ENCODE peak calls at places on chromosomes 3 and 15, in ten cellular contexts. Q, H, I, R, M, J, L, Z, U and W are unnamed samples. For H3K4me1 and H3K9me3, the result is how much of the 10 kb centered on the place peaks cover.

GRCh38 chr15:49154799-49155109 is 645 bp downstream of the COPS2 start:
- DNase-seq in Q (no peak), H (no peak), I (no peak), R (no peak), M (no peak), J (no peak), L (no peak), Z (no peak), U (peak), W (no peak)

GRCh38 chr15:48866141-48866563 is 11.8 kb upstream of the EID1 start:
- DNase-seq in Q (no peak), H (peak), I (no peak), R (peak), M (no peak), J (peak), L (no peak), Z (no peak), U (no peak), W (no peak)

GRCh38 chr3:16741103-16741758 is 136.0 kb upstream of the DAZL start:
- DNase-seq in Q (no peak), H (peak), I (no peak), R (peak), M (no peak), J (peak), L (no peak), Z (no peak), U (no peak), W (no peak)

GRCh38 chr15:52787549-52788098 is 2.5 kb downstream of the ONECUT1 start:
- DNase-seq in Q (no peak), H (no peak), I (no peak), R (no peak), M (no peak), J (no peak), L (no peak), Z (no peak), U (no peak), W (no peak)

GRCh38 chr3:141487419-141488345 is 855 bp downstream of the RASA2 start:
- DNase-seq in Q (peak), H (peak), I (peak), R (peak), M (peak), J (peak), L (peak), Z (peak), U (peak), W (peak)

GRCh38 chr15:80991446-80991845 is 1.8 kb upstream of the MESD start:
- DNase-seq in Q (peak), H (peak), I (peak), R (no peak), M (no peak), J (peak), L (peak), Z (peak), U (no peak), W (no peak)

GRCh38 chr3:188978772-188979171 is 193.0 kb upstream of the TPRG1 start:
- DNase-seq in Q (no peak), H (peak), I (no peak), R (peak), M (no peak), J (peak), L (no peak), Z (no peak), U (peak), W (no peak)

GRCh38 chr15:35603298-35603697 is 57.3 kb upstream of the DPH6 start:
- DNase-seq in Q (no peak), H (peak), I (no peak), R (peak), M (no peak), J (peak), L (no peak), Z (no peak), U (no peak), W (no peak)

GRCh38 chr15:40511093-40511471 is 40.3 kb downstream of the CHST14 start:
- DNase-seq in Q (no peak), H (no peak), I (no peak), R (no peak), M (no peak), J (no peak), L (no peak), Z (no peak), U (no peak), W (no peak)
- H3K4me3 ChIP-seq in Q (peak), H (peak), I (peak), R (peak), M (peak), J (peak), L (peak), Z (peak), U (peak), W (no peak)

GRCh38 chr15:77421370-77421700 is 647 bp downstream of the HMG20A start:
- DNase-seq in Q (no peak), H (no peak), I (peak), R (no peak), M (peak), J (peak), L (no peak), Z (no peak), U (peak), W (no peak)

GRCh38 chr15:77426377-77426776 is 5.7 kb downstream of the HMG20A start:
- DNase-seq in Q (no peak), H (no peak), I (no peak), R (no peak), M (no peak), J (no peak), L (no peak), Z (no peak), U (no peak), W (no peak)

GRCh38 chr15:77426871-77427270 is 6.2 kb downstream of the HMG20A start:
- DNase-seq in Q (no peak), H (no peak), I (no peak), R (no peak), M (no peak), J (no peak), L (no peak), Z (no peak), U (no peak), W (no peak)

GRCh38 chr15:77420610-77421369 is at the start of gene HMG20A:
- DNase-seq in Q (peak), H (peak), I (no peak), R (peak), M (peak), J (peak), L (peak), Z (peak), U (peak), W (peak)

DNA sequence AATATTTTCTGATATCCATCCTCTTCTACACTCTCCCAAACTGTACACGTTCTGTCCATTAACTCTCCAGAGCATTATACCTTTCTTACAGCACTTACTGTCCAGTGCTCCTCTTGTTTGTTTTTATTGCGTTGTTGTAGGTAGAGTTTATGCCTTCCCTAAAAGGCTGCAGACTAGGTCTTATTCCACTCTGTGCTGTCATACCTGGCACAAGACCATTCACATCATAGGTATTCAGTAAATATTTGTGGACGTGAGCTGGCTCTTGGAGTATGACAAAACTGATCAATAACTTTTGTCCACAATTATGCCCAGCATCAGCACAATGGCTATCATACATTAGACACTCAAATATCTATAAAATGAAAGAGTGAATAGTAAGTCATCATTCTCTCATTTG is 4.4 kb downstream of the HMG20A start:
- DNase-seq in Q (no peak), H (no peak), I (no peak), R (no peak), M (no peak), J (no peak), L (no peak), Z (no peak), U (peak), W (no peak)
- H3K4me1 ChIP-seq in Q (under half), H (under half), I (under half), R (under half), M (under half), J (under half), L (under half), Z (under half), U (under half), W (under half)

GRCh38 chr15:25175033-25175788 is 220.4 kb downstream of the SNRPN start:
- DNase-seq in Q (no peak), H (no peak), I (no peak), R (no peak), M (peak), J (no peak), L (no peak), Z (peak), U (no peak), W (peak)
- H3K9me3 ChIP-seq in Q (under half), H (under half), I (half or more), R (under half), M (under half), J (under half), L (half or more), Z (half or more), U (half or more), W (under half)

DNA sequence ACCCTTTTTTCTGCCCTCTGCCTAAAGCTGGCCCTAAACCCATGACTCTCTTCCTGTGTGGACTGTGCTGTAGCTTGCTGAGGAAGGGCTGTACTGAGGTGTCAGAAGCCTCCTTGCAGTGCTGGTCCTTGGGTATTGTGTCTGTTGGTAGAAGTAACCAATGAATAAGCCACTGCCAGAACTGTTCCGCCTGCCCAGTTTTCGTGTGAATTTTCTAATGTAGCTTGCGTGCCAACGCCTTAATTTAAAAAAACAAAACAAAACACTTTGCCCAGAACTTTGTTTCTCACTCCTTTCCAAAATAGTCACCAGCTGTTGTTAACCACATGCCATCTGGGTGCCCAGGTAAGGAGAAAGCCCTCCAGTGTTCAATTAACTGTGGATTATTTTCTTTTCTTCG is 101.9 kb downstream of the KLHL25 start:
- DNase-seq in Q (no peak), H (no peak), I (no peak), R (no peak), M (no peak), J (no peak), L (no peak), Z (no peak), U (no peak), W (no peak)
- H3K4me3 ChIP-seq in Q (no peak), H (no peak), I (peak), R (no peak), M (no peak), J (no peak), L (no peak), Z (no peak), U (no peak), W (no peak)

GRCh38 chr15:101243420-101243819 is 8.4 kb downstream of the CHSY1 start:
- DNase-seq in Q (no peak), H (no peak), I (no peak), R (no peak), M (no peak), J (no peak), L (no peak), Z (no peak), U (no peak), W (no peak)

GRCh38 chr15:101242160-101242998 is 9.5 kb downstream of the CHSY1 start:
- DNase-seq in Q (no peak), H (no peak), I (peak), R (peak), M (no peak), J (peak), L (no peak), Z (peak), U (no peak), W (no peak)

GRCh38 chr15:101242999-101243336 is 8.9 kb downstream of the CHSY1 start:
- DNase-seq in Q (no peak), H (no peak), I (no peak), R (peak), M (no peak), J (peak), L (no peak), Z (no peak), U (no peak), W (peak)

GRCh38 chr15:101244889-101245668 is 6.8 kb downstream of the CHSY1 start:
- DNase-seq in Q (no peak), H (no peak), I (no peak), R (no peak), M (no peak), J (no peak), L (no peak), Z (no peak), U (no peak), W (no peak)

GRCh38 chr15:101244039-101244781 is 7.6 kb downstream of the CHSY1 start:
- DNase-seq in Q (no peak), H (peak), I (no peak), R (peak), M (no peak), J (peak), L (no peak), Z (no peak), U (peak), W (no peak)
- H3K4me1 ChIP-seq in Q (under half), H (under half), I (half or more), R (under half), M (under half), J (under half), L (under half), Z (under half), U (half or more), W (under half)

DNA sequence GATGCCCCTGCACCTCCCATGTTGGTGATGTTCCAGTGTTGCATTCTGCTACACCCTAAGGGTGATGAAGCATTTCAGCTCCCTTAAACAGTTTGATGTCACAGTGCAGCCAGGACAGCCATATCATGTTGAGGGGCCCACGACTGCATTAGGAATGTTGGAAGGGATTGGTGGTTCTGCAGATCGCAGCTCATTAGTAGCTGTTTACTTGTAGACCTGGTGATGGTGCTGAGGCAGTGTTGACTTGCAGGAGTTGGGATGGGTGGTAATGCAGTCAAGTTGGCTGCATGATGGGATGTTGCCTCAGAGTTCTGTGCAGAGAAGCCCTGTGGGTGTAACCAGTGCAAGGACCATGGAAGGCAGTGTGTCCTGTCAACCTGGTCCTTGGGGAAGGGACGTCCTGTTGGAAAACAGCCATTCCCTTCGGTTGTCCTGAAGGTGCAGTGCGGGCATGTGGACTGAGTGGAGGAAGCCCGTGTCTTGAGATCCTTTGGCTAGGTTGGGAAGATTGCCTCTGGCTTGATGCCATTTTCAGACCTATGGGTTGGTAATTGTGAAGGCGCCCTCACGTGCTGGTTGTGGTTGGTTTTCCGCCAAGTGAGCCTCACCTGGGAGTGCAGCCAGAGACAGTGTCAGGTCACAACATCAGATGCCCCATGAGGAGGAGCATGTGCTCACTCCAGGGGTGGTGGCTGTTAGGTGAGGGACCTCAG is 100.7 kb downstream of the SNRPN start:
- DNase-seq in Q (no peak), H (no peak), I (no peak), R (no peak), M (no peak), J (no peak), L (peak), Z (peak), U (no peak), W (no peak)
- H3K9me3 ChIP-seq in Q (under half), H (under half), I (half or more), R (half or more), M (half or more), J (half or more), L (half or more), Z (half or more), U (half or more), W (under half)

GRCh38 chr15:43735402-43735801 is 10.8 kb upstream of the PDIA3 start:
- DNase-seq in Q (no peak), H (no peak), I (no peak), R (no peak), M (no peak), J (no peak), L (no peak), Z (no peak), U (no peak), W (no peak)
- H3K4me3 ChIP-seq in Q (no peak), H (no peak), I (no peak), R (no peak), M (no peak), J (no peak), L (no peak), Z (no peak), U (no peak), W (no peak)

DNA sequence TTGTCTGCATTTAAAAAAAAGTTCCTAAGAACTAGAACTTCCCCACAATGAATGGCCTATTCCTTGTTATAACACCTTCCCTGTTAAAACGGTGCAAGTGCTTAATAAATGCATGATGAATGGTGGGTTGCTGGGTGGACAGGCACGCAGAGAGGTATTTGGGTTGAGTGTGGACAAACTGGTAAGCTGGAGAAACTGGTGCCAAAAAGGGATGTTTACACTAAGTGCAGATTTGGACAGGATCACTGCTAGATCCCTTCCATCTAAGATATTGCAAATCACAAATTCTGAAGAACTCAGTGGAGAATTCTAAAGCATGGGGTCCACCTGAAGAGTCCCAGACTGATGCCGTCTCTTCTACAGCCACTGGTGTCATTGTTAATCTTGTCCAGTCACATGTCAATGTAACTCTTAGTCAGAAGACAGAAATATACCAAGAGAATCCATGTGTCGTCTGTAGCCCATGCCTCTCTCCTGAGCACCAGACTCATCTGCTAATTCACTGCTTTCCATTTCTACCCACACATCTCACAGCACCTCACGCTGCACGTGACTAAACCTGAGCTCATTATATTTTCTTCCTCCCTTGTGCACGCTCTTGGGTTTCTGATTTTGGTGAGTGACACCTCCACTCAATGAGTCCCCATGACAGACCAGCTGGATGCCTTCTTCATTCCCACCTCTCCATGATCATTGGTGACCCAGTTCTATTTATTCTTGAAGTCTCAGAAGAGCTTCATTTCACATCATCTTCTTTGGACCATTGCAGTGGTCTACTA is 328.9 kb downstream of the THSD4 start:
- DNase-seq in Q (no peak), H (no peak), I (no peak), R (no peak), M (no peak), J (no peak), L (no peak), Z (no peak), U (no peak), W (no peak)
- H3K4me1 ChIP-seq in Q (under half), H (under half), I (under half), R (under half), M (under half), J (under half), L (under half), Z (under half), U (under half), W (under half)

GRCh38 chr15:17026633-17027032 is 3515.0 kb downstream of the GOLGA6L6 start:
- DNase-seq in Q (no peak), H (no peak), I (no peak), R (no peak), M (no peak), J (no peak), L (no peak), Z (no peak), U (no peak), W (no peak)
- H3K9me3 ChIP-seq in Q (under half), H (under half), I (under half), R (under half), M (under half), J (under half), L (under half), Z (under half), U (half or more), W (under half)